ENCODE peak calls at places on chromosome 10, in six cellular contexts. N is A549, L is K562, Y is GM12878, Z is HepG2, R is H1. D is an unnamed sample.

GRCh38 chr10:36602374-36602773 is 523.0 kb upstream of the ANKRD30A start:
- DNase-seq in L (no peak), Z (no peak), N (peak), R (no peak), Y (no peak), D (no peak)

GRCh38 chr10:117684673-117685211 is 142.2 kb downstream of the EMX2 start:
- DNase-seq in L (peak), N (no peak), Z (no peak), R (no peak), Y (no peak), D (peak)

GRCh38 chr10:103835121-103836045 is 20.0 kb downstream of the SH3PXD2A start:
- DNase-seq in N (no peak), R (no peak), L (no peak), Z (no peak), Y (no peak), D (no peak)

GRCh38 chr10:79942261-79943185 is 6.4 kb downstream of the SFTPD start:
- DNase-seq in Z (no peak), Y (no peak), L (no peak), R (no peak), N (no peak), D (no peak)

GRCh38 chr10:75613685-75614587 is 182.5 kb downstream of the LRMDA start:
- DNase-seq in R (no peak), N (no peak), Y (no peak), Z (no peak), L (no peak), D (no peak)

GRCh38 chr10:84352251-84352842 is 24.0 kb downstream of the CCSER2 start:
- DNase-seq in Z (peak), N (peak), R (no peak), L (peak), Y (no peak), D (peak)

GRCh38 chr10:120666311-120666710 is 184.9 kb upstream of the WDR11 start:
- DNase-seq in Y (no peak), R (no peak), N (no peak), Z (no peak), L (no peak), D (no peak)

GRCh38 chr10:98391578-98391991 is 23.4 kb downstream of the PYROXD2 start:
- DNase-seq in N (no peak), L (no peak), R (no peak), Y (no peak), Z (no peak), D (no peak)

GRCh38 chr10:114486938-114487814 is 82.9 kb upstream of the AFAP1L2 start:
- DNase-seq in Y (no peak), N (no peak), L (no peak), Z (peak), R (no peak), D (peak)

GRCh38 chr10:119537953-119538630 is 4.4 kb downstream of the RGS10 start:
- DNase-seq in Z (no peak), R (no peak), L (no peak), N (no peak), Y (no peak), D (no peak)

GRCh38 chr10:118910702-118911101 is 118.8 kb upstream of the NANOS1 start:
- DNase-seq in L (no peak), N (no peak), Z (no peak), R (no peak), Y (no peak), D (no peak)

GRCh38 chr10:119783665-119784027 is 57.8 kb downstream of the INPP5F start:
- DNase-seq in N (no peak), R (no peak), Y (no peak), Z (no peak), L (no peak), D (no peak)

GRCh38 chr10:90421874-90422273 is 436.0 kb downstream of the HTR7 start:
- DNase-seq in Z (no peak), R (no peak), N (no peak), L (no peak), Y (no peak), D (no peak)

GRCh38 chr10:130862122-130862521 is 449.4 kb downstream of the TCERG1L start:
- DNase-seq in L (no peak), Y (no peak), Z (no peak), R (no peak), N (no peak), D (no peak)

GRCh38 chr10:31013331-31013730 is 18.3 kb downstream of the ZNF438 start:
- DNase-seq in Z (no peak), L (no peak), N (no peak), Y (no peak), R (no peak), D (no peak)

GRCh38 chr10:104099274-104099673 is 13.6 kb upstream of the COL17A1 start:
- DNase-seq in L (no peak), Z (no peak), R (no peak), Y (no peak), N (no peak), D (no peak)

GRCh38 chr10:114060456-114060855 is 16.8 kb downstream of the ADRB1 start:
- DNase-seq in Y (no peak), L (no peak), N (no peak), Z (no peak), R (no peak), D (no peak)

GRCh38 chr10:130933008-130933390 is 378.5 kb downstream of the TCERG1L start:
- DNase-seq in L (no peak), Y (no peak), R (no peak), N (no peak), Z (no peak), D (no peak)

GRCh38 chr10:6068422-6068821 is 6.3 kb upstream of the IL2RA start:
- DNase-seq in L (no peak), R (no peak), N (no peak), Z (no peak), Y (no peak), D (no peak)

GRCh38 chr10:79196470-79197461 is 128.0 kb downstream of the ZMIZ1 start:
- DNase-seq in Z (peak), N (peak), R (no peak), L (peak), Y (no peak), D (peak)

GRCh38 chr10:107163904-107164861 is at the start of gene SORCS1:
- DNase-seq in Y (no peak), R (no peak), N (no peak), Z (no peak), L (peak), D (peak)

GRCh38 chr10:78626471-78626870 is 442.3 kb upstream of the ZMIZ1 start:
- DNase-seq in R (no peak), Y (no peak), L (no peak), N (no peak), Z (no peak), D (no peak)

GRCh38 chr10:126628746-126629145 is 41.7 kb downstream of the C10orf90 start:
- DNase-seq in Z (no peak), Y (no peak), L (no peak), N (no peak), R (no peak), D (no peak)

GRCh38 chr10:63099734-63100133 is 33.4 kb upstream of the NRBF2 start:
- DNase-seq in Y (no peak), N (no peak), L (no peak), Z (no peak), R (no peak), D (no peak)
- TF ChIP-seq CHD2 in Y (no peak), N (no peak), L (no peak), Z (no peak), R (no peak), D (no peak)

GRCh38 chr10:132644544-132645530 is 107.2 kb downstream of the INPP5A start:
- DNase-seq in Z (no peak), Y (no peak), R (no peak), N (no peak), L (no peak), D (no peak)

GRCh38 chr10:132647424-132647823 is 109.8 kb downstream of the INPP5A start:
- DNase-seq in Y (no peak), N (no peak), Z (no peak), R (no peak), L (no peak), D (no peak)

GRCh38 chr10:132648072-132648855 is 110.7 kb downstream of the INPP5A start:
- DNase-seq in Y (no peak), L (no peak), Z (no peak), R (no peak), N (no peak), D (no peak)

GRCh38 chr10:132645630-132646442 is 108.2 kb downstream of the INPP5A start:
- DNase-seq in L (no peak), Z (no peak), N (no peak), Y (no peak), R (no peak), D (no peak)

GRCh38 chr10:132646443-132647097 is 109.0 kb downstream of the INPP5A start:
- DNase-seq in N (no peak), Y (no peak), Z (no peak), R (no peak), L (no peak), D (no peak)
- TF ChIP-seq USF2 in N (no peak), Y (no peak), Z (no peak), R (no peak), L (no peak), D (no peak)

GRCh38 chr10:122374246-122374858 is at the start of gene PLEKHA1:
- DNase-seq in Y (peak), Z (peak), N (peak), R (peak), L (peak), D (peak)

GRCh38 chr10:122374859-122375721 is 582 bp downstream of the PLEKHA1 start:
- DNase-seq in N (peak), R (no peak), Z (peak), L (peak), Y (peak), D (peak)

GRCh38 chr10:122373108-122373507 is 1.4 kb upstream of the PLEKHA1 start:
- DNase-seq in R (no peak), Y (no peak), L (no peak), N (no peak), Z (peak), D (no peak)

GRCh38 chr10:122375761-122376160 is 1.3 kb downstream of the PLEKHA1 start:
- DNase-seq in Y (no peak), Z (no peak), N (no peak), L (no peak), R (no peak), D (no peak)

DNA sequence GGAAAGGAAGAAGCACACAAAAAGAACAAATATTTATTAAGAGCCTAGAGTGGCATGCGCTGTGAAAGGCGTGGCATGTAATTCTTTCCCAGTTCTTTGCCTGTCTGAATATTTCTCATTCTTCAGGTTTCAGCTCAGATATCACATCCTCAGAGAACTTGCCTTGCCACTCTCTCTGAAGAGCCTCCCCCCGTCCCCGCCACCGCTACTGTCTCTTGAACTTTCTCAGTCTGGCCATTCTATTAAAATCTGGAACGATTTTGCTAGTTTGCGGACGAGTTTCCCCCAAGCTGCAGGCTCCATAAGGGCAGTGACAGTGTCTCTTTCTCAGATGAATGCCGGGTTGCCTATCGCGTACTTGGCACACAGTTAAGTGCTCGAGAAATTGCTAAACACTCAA is 795 bp upstream of the PLEKHA1 start:
- DNase-seq in N (peak), R (no peak), L (no peak), Y (no peak), Z (peak), D (peak)
- TF ChIP-seq CHD2 in N (no peak), R (no peak), L (no peak), Y (no peak), Z (no peak), D (no peak)

DNA sequence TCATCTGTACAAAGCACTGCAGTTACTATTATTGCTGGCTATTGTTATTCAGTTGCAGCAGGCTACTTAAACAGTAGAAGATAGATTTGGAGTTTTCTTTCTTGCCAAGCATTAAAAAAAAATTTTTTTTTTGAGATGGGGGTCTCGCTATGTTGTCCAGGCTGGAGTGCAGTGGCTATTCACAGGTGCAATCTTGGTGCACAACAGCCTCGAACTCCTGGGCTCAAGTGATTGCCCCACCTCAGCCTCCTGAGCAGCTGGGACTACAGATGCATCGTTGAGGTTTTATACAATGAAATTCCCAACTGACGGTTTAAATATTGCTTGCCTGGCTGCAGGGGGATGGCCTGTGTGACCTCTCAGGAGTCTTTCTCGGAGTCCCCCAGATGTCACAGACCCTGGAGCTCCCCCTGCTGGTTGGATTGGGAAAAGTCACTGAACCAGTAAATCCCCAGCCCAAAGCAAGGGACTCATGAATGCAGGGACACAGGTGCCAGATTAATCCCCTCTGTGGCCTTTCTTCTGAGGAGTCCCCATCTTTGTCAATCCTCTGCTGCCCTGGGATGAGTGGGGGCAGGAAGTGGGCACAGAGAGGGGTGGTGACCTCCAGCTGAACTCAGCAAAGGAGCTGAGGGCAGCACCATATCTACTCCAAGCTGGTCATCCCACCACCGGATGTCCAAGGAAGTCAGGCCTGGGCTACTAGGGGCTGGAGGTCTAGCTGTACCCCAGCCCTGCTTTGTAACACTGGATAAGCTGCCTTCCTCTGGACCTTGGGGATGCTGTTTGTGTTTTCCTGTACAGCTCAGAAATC is 149.6 kb downstream of the C10orf105 start:
- DNase-seq in L (peak), N (peak), Z (peak), R (peak), Y (no peak), D (peak)
- TF ChIP-seq USF2 in L (no peak), N (no peak), Z (no peak), R (no peak), Y (no peak), D (no peak)

GRCh38 chr10:101237908-101238731 is 8.9 kb upstream of the LBX1 start:
- DNase-seq in N (no peak), L (no peak), Z (no peak), Y (no peak), R (no peak), D (no peak)
- TF ChIP-seq CHD2 in N (no peak), L (no peak), Z (no peak), Y (no peak), R (no peak), D (no peak)

DNA sequence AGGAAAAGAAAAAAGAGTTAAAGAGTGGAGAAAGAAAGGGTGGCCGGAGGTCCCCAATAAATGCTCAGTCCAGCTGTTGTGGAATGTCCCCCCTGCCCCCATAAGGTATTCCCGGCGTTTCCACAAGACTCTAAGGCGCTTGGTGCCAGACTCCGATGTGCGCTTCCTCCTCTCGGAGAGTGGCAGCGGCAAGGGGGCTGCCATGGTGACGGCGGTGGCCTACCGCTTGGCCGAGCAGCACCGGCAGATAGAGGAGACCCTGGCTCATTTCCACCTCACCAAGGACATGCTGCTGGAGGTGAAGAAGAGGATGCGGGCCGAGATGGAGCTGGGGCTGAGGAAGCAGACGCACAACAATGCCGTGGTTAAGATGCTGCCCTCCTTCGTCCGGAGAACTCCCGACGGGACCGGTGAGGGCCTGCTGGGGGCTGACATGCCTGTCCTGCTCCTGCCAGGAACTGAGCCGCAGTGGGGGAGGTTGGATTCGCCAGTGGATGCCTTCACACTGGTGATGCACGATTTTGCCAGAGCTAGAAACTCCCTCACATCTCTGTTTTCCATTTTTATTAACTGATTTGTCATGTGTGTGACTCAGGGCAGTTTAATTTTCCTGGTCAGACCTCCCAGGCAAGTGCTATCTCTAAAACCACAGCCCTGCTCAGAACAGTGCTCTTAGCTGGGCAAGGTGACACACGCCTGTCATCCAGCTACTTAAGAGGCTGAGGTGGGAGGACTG is 34.2 kb downstream of the TACR2 start:
- DNase-seq in Z (no peak), L (no peak), R (no peak), N (no peak), Y (no peak), D (no peak)
- TF ChIP-seq USF2 in Z (no peak), L (no peak), R (no peak), N (no peak), Y (no peak), D (no peak)

GRCh38 chr10:15436696-15437095 is 65.6 kb upstream of the FAM171A1 start:
- DNase-seq in R (no peak), Y (no peak), Z (no peak), N (no peak), L (no peak), D (no peak)
- TF ChIP-seq CHD2 in R (no peak), Y (no peak), Z (no peak), N (no peak), L (no peak), D (no peak)

GRCh38 chr10:12299222-12299973 is 49.9 kb upstream of the CAMK1D start:
- DNase-seq in R (no peak), Z (no peak), N (no peak), Y (no peak), L (no peak), D (no peak)
- TF ChIP-seq USF2 in R (no peak), Z (no peak), N (no peak), Y (no peak), L (no peak), D (no peak)

DNA sequence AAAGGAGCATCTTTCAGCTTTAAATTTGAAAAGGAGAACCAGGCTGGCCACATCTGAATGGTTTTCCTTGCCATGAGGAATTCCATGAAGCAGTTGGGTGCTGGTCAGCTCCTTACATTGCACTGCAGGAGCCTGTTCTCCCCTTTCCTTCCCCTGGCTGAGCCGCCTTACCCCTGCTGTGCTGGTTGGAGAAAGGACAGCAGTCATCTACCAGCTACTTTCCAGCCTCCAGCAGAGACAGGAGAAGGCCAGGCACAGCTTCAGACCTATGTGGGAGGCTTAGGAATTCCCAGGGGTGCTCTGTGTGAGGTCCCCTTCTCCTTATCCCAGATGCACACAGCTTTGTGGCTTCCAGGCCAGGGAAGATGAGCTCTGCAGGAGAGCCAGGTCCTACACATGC is 4.7 kb downstream of the C10orf71 start:
- DNase-seq in Z (no peak), L (no peak), R (no peak), N (no peak), Y (no peak), D (no peak)
- TF ChIP-seq CHD2 in Z (no peak), L (no peak), R (no peak), N (no peak), Y (no peak), D (no peak)

GRCh38 chr10:110017940-110018339 is 10.2 kb downstream of the ADD3 start:
- DNase-seq in N (no peak), Y (no peak), L (no peak), Z (no peak), R (no peak), D (no peak)

GRCh38 chr10:110016957-110017514 is 9.3 kb downstream of the ADD3 start:
- DNase-seq in R (no peak), N (no peak), L (no peak), Y (no peak), Z (no peak), D (no peak)

GRCh38 chr10:110022716-110023504 is 15.1 kb downstream of the ADD3 start:
- DNase-seq in Y (no peak), Z (no peak), R (no peak), N (no peak), L (no peak), D (no peak)

GRCh38 chr10:110023785-110024184 is 16.0 kb downstream of the ADD3 start:
- DNase-seq in Y (no peak), Z (no peak), R (no peak), N (no peak), L (no peak), D (no peak)

GRCh38 chr10:110020265-110020664 is 12.5 kb downstream of the ADD3 start:
- DNase-seq in R (no peak), Y (no peak), N (no peak), L (no peak), Z (no peak), D (no peak)
- TF ChIP-seq USF2 in R (no peak), Y (no peak), N (no peak), L (no peak), Z (no peak), D (no peak)